ENCODE peak calls at places on chromosomes 2 and 18, in ten cellular contexts. F, H, L, O, Q, V, D, J, E and G are unnamed samples.

GRCh38 chr2:188132385-188132784 is 159.3 kb upstream of the GULP1 start:
- DNase-seq in O (no peak), E (no peak), Q (no peak), L (no peak), V (no peak), F (peak), D (no peak), J (no peak), H (peak), G (no peak)

GRCh38 chr2:193695367-193695766 is 1500.6 kb upstream of the TMEFF2 start:
- DNase-seq in J (no peak), O (peak), D (no peak), V (peak), F (peak), E (no peak), H (no peak), L (peak), Q (no peak), G (no peak)

GRCh38 chr18:7575465-7576026 is 8.4 kb downstream of the PTPRM start:
- DNase-seq in J (no peak), H (no peak), L (no peak), D (no peak), E (no peak), O (no peak), V (peak), Q (no peak), F (no peak), G (no peak)

GRCh38 chr2:32865399-32866068 is 81.2 kb upstream of the LTBP1 start:
- DNase-seq in E (no peak), O (no peak), J (no peak), F (no peak), H (no peak), V (peak), L (peak), D (no peak), Q (no peak), G (peak)

GRCh38 chr2:218882866-218883366 is 2.3 kb downstream of the WNT10A start:
- DNase-seq in D (no peak), Q (no peak), J (no peak), L (no peak), E (no peak), F (no peak), O (no peak), V (peak), H (no peak), G (no peak)

GRCh38 chr2:84959045-84959493 is 11.9 kb upstream of the KCMF1 start:
- DNase-seq in E (no peak), L (no peak), J (no peak), Q (no peak), O (no peak), V (peak), F (no peak), D (no peak), H (no peak), G (peak)

GRCh38 chr2:223601932-223602676 is at the start of gene SCG2:
- DNase-seq in O (peak), V (peak), H (peak), D (peak), Q (peak), E (peak), L (peak), J (no peak), F (peak), G (peak)

GRCh38 chr2:176852667-176853066 is 359.9 kb upstream of the HNRNPA3 start:
- DNase-seq in F (no peak), H (peak), E (no peak), D (no peak), V (no peak), L (no peak), Q (no peak), O (no peak), J (peak), G (no peak)

GRCh38 chr18:79546781-79547272 is 132.8 kb upstream of the CTDP1 start:
- DNase-seq in O (peak), V (no peak), L (no peak), J (no peak), H (no peak), D (no peak), Q (no peak), F (no peak), E (peak), G (no peak)

GRCh38 chr2:31049264-31049663 is 89.0 kb downstream of the GALNT14 start:
- DNase-seq in V (no peak), Q (no peak), E (no peak), O (no peak), D (no peak), J (no peak), L (no peak), H (no peak), F (no peak), G (no peak)

GRCh38 chr2:96608459-96609455 is 29.4 kb downstream of the KANSL3 start:
- DNase-seq in Q (no peak), H (no peak), V (peak), F (no peak), L (no peak), D (no peak), J (no peak), E (no peak), O (no peak), G (peak)